ENCODE peak calls at places on chromosomes 11 and 22, in five cellular contexts. One of them, this sample, is unnamed.
A peak's percentile ranks its signal among the peaks of the same experiment; 100 is the strongest.

GRCh38 chr22:21613553-21614233 is 16.1 kb downstream of the YDJC start:
- DNase-seq in fibroblast of lung: no peak
- DNase-seq in cardiac muscle cell: no peak
- DNase-seq in activated CD8-positive, alpha-beta T cell treated with anti-CD3 and anti-CD28 coated beads for 36 hours: no peak
- DNase-seq in psoas muscle: no peak
- DNase-seq in this sample: no peak

GRCh38 chr11:15837901-15838489 is 518.4 kb downstream of the SOX6 start:
- DNase-seq in cardiac muscle cell: no peak
- DNase-seq in activated CD8-positive, alpha-beta T cell treated with anti-CD3 and anti-CD28 coated beads for 36 hours: no peak
- DNase-seq in psoas muscle: no peak
- DNase-seq in fibroblast of lung: no peak
- DNase-seq in this sample: no peak

GRCh38 chr22:31247726-31248125 is 35.6 kb downstream of the LIMK2 start:
- DNase-seq in fibroblast of lung: no peak
- DNase-seq in cardiac muscle cell: no peak
- DNase-seq in psoas muscle: no peak
- DNase-seq in activated CD8-positive, alpha-beta T cell treated with anti-CD3 and anti-CD28 coated beads for 36 hours: no peak
- DNase-seq in this sample: peak; percentile 35

GRCh38 chr11:57568330-57568766 is 876 bp upstream of the UBE2L6 start:
- DNase-seq in cardiac muscle cell: no peak
- DNase-seq in psoas muscle: no peak
- DNase-seq in activated CD8-positive, alpha-beta T cell treated with anti-CD3 and anti-CD28 coated beads for 36 hours: peak; percentile 95
- DNase-seq in fibroblast of lung: peak; percentile 51
- DNase-seq in this sample: no peak

GRCh38 chr11:15800121-15800800 is 556.1 kb downstream of the SOX6 start:
- DNase-seq in fibroblast of lung: peak; percentile 96
- DNase-seq in psoas muscle: peak; percentile 54
- DNase-seq in activated CD8-positive, alpha-beta T cell treated with anti-CD3 and anti-CD28 coated beads for 36 hours: peak; percentile 7
- DNase-seq in cardiac muscle cell: no peak
- DNase-seq in this sample: no peak

GRCh38 chr11:124943242-124943641 is 7.4 kb upstream of the HEPACAM start:
- DNase-seq in activated CD8-positive, alpha-beta T cell treated with anti-CD3 and anti-CD28 coated beads for 36 hours: no peak
- DNase-seq in fibroblast of lung: no peak
- DNase-seq in cardiac muscle cell: no peak
- DNase-seq in psoas muscle: no peak
- DNase-seq in this sample: no peak

GRCh38 chr22:32202539-32203180 is 2.2 kb downstream of the RFPL2 start:
- DNase-seq in cardiac muscle cell: peak; percentile 78
- DNase-seq in activated CD8-positive, alpha-beta T cell treated with anti-CD3 and anti-CD28 coated beads for 36 hours: peak; percentile 39
- DNase-seq in fibroblast of lung: peak; percentile 41
- DNase-seq in psoas muscle: no peak
- DNase-seq in this sample: peak; percentile 61

GRCh38 chr11:100730266-100730665 is 43.2 kb downstream of the ARHGAP42 start:
- DNase-seq in fibroblast of lung: peak; percentile 39
- DNase-seq in psoas muscle: no peak
- DNase-seq in activated CD8-positive, alpha-beta T cell treated with anti-CD3 and anti-CD28 coated beads for 36 hours: no peak
- DNase-seq in cardiac muscle cell: no peak
- DNase-seq in this sample: no peak

GRCh38 chr11:59135648-59136461 is 6.8 kb upstream of the FAM111A start:
- DNase-seq in activated CD8-positive, alpha-beta T cell treated with anti-CD3 and anti-CD28 coated beads for 36 hours: peak; percentile 93
- DNase-seq in psoas muscle: peak; percentile 87
- DNase-seq in fibroblast of lung: peak; percentile 63
- DNase-seq in cardiac muscle cell: peak; percentile 80
- DNase-seq in this sample: peak; percentile 94

GRCh38 chr11:2247496-2247895 is 22.9 kb downstream of the ASCL2 start:
- DNase-seq in cardiac muscle cell: no peak
- DNase-seq in fibroblast of lung: no peak
- DNase-seq in activated CD8-positive, alpha-beta T cell treated with anti-CD3 and anti-CD28 coated beads for 36 hours: no peak
- DNase-seq in psoas muscle: no peak
- DNase-seq in this sample: no peak

GRCh38 chr11:12569499-12570040 is 104.7 kb upstream of the TEAD1 start:
- DNase-seq in activated CD8-positive, alpha-beta T cell treated with anti-CD3 and anti-CD28 coated beads for 36 hours: no peak
- DNase-seq in psoas muscle: no peak
- DNase-seq in fibroblast of lung: peak; percentile 91
- DNase-seq in cardiac muscle cell: no peak
- DNase-seq in this sample: no peak

GRCh38 chr22:42064629-42065028 is 6.0 kb downstream of the NAGA start:
- DNase-seq in cardiac muscle cell: no peak
- DNase-seq in fibroblast of lung: no peak
- DNase-seq in activated CD8-positive, alpha-beta T cell treated with anti-CD3 and anti-CD28 coated beads for 36 hours: no peak
- DNase-seq in psoas muscle: no peak
- DNase-seq in this sample: no peak

GRCh38 chr11:44793350-44794090 is 66.8 kb downstream of the TSPAN18 start:
- DNase-seq in cardiac muscle cell: peak; percentile 60
- DNase-seq in psoas muscle: no peak
- DNase-seq in activated CD8-positive, alpha-beta T cell treated with anti-CD3 and anti-CD28 coated beads for 36 hours: no peak
- DNase-seq in fibroblast of lung: peak; percentile 27
- DNase-seq in this sample: peak; percentile 74

GRCh38 chr11:79440451-79441158 is at the start of gene TENM4:
- DNase-seq in cardiac muscle cell: peak; percentile 82
- DNase-seq in fibroblast of lung: peak; percentile 95
- DNase-seq in psoas muscle: peak; percentile 76
- DNase-seq in activated CD8-positive, alpha-beta T cell treated with anti-CD3 and anti-CD28 coated beads for 36 hours: peak; percentile 4
- DNase-seq in this sample: peak; percentile 75
- TF ChIP-seq CTCF in cardiac muscle cell: no peak
- TF ChIP-seq CTCF in fibroblast of lung: peak; percentile 9
- TF ChIP-seq CTCF in psoas muscle: peak; percentile 5
- TF ChIP-seq CTCF in activated CD8-positive, alpha-beta T cell treated with anti-CD3 and anti-CD28 coated beads for 36 hours: no peak
- TF ChIP-seq CTCF in this sample: peak; percentile 42

GRCh38 chr22:38487946-38488345 is 18.2 kb downstream of the DDX17 start:
- DNase-seq in activated CD8-positive, alpha-beta T cell treated with anti-CD3 and anti-CD28 coated beads for 36 hours: no peak
- DNase-seq in psoas muscle: no peak
- DNase-seq in cardiac muscle cell: no peak
- DNase-seq in fibroblast of lung: no peak
- DNase-seq in this sample: no peak
- TF ChIP-seq CTCF in activated CD8-positive, alpha-beta T cell treated with anti-CD3 and anti-CD28 coated beads for 36 hours: no peak
- TF ChIP-seq CTCF in psoas muscle: no peak
- TF ChIP-seq CTCF in cardiac muscle cell: no peak
- TF ChIP-seq CTCF in fibroblast of lung: no peak
- TF ChIP-seq CTCF in this sample: no peak

GRCh38 chr11:70138403-70138802 is 60.3 kb downstream of the ANO1 start:
- DNase-seq in fibroblast of lung: no peak
- DNase-seq in psoas muscle: no peak
- DNase-seq in activated CD8-positive, alpha-beta T cell treated with anti-CD3 and anti-CD28 coated beads for 36 hours: no peak
- DNase-seq in cardiac muscle cell: no peak
- DNase-seq in this sample: no peak
- TF ChIP-seq CTCF in fibroblast of lung: no peak
- TF ChIP-seq CTCF in psoas muscle: no peak
- TF ChIP-seq CTCF in activated CD8-positive, alpha-beta T cell treated with anti-CD3 and anti-CD28 coated beads for 36 hours: no peak
- TF ChIP-seq CTCF in cardiac muscle cell: no peak
- TF ChIP-seq CTCF in this sample: no peak

DNA sequence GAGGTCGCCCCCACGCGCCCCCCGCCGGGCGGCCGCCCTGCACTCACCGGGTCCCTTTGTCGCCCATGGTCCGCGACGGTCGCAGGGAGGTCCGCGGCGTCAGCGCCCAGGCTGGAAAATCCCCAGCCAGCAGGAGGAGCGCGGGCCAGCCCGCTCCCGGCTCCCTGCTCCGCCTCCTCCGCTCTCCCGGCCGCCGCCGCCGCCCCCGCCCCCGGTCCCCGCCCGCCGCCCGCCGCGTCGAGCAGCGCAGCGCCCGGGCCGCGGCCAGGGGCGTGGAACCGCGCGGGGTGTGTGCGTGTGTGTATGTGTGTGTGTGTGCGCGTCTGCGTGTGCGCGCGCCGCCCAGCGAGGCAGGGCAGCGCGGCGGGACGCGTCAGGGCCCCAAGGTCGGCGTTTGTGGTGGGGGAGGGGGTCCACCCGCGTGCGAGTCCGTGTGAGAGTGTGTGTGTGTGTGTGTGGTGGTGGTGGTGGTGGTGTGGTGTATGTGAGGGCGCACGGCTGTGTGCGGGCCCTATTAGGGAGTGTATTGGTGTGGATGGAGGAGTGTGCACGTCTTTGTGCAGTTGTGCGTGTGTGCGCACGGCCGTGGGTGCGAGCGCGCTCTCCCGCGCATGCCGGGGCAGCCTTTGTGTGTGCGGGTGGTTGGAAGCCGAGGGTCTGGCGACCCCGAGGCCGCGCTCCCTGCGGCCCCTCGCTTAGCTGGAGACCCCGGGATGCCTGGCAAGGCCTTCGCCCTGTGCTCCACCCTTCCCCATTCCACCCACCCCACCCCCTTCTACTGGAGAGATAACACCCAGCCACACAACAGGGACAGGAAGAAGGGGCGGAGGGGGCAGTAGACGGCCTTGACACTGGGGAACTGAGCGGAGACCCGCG is at the start of gene ARRB1:
- DNase-seq in psoas muscle: peak; percentile 78
- DNase-seq in cardiac muscle cell: peak; percentile 77
- DNase-seq in fibroblast of lung: peak; percentile 61
- DNase-seq in activated CD8-positive, alpha-beta T cell treated with anti-CD3 and anti-CD28 coated beads for 36 hours: peak; percentile 55
- DNase-seq in this sample: peak; percentile 74
- TF ChIP-seq CTCF in psoas muscle: no peak
- TF ChIP-seq CTCF in cardiac muscle cell: no peak
- TF ChIP-seq CTCF in fibroblast of lung: no peak
- TF ChIP-seq CTCF in activated CD8-positive, alpha-beta T cell treated with anti-CD3 and anti-CD28 coated beads for 36 hours: no peak
- TF ChIP-seq CTCF in this sample: no peak

GRCh38 chr11:46383404-46383758 is 1.9 kb downstream of the MDK start:
- DNase-seq in psoas muscle: no peak
- DNase-seq in activated CD8-positive, alpha-beta T cell treated with anti-CD3 and anti-CD28 coated beads for 36 hours: no peak
- DNase-seq in cardiac muscle cell: no peak
- DNase-seq in fibroblast of lung: no peak
- DNase-seq in this sample: no peak
- TF ChIP-seq CTCF in psoas muscle: no peak
- TF ChIP-seq CTCF in activated CD8-positive, alpha-beta T cell treated with anti-CD3 and anti-CD28 coated beads for 36 hours: no peak
- TF ChIP-seq CTCF in cardiac muscle cell: no peak
- TF ChIP-seq CTCF in fibroblast of lung: no peak
- TF ChIP-seq CTCF in this sample: peak; percentile 41

GRCh38 chr22:23373601-23374000 is 193.3 kb downstream of the BCR start:
- DNase-seq in fibroblast of lung: no peak
- DNase-seq in psoas muscle: no peak
- DNase-seq in cardiac muscle cell: no peak
- DNase-seq in activated CD8-positive, alpha-beta T cell treated with anti-CD3 and anti-CD28 coated beads for 36 hours: no peak
- DNase-seq in this sample: no peak

GRCh38 chr22:23365961-23366360 is 185.7 kb downstream of the BCR start:
- DNase-seq in cardiac muscle cell: no peak
- DNase-seq in activated CD8-positive, alpha-beta T cell treated with anti-CD3 and anti-CD28 coated beads for 36 hours: no peak
- DNase-seq in fibroblast of lung: no peak
- DNase-seq in psoas muscle: no peak
- DNase-seq in this sample: no peak

GRCh38 chr22:23365524-23365923 is 185.2 kb downstream of the BCR start:
- DNase-seq in activated CD8-positive, alpha-beta T cell treated with anti-CD3 and anti-CD28 coated beads for 36 hours: no peak
- DNase-seq in fibroblast of lung: no peak
- DNase-seq in cardiac muscle cell: no peak
- DNase-seq in psoas muscle: no peak
- DNase-seq in this sample: no peak

GRCh38 chr22:23370251-23370650 is 189.9 kb downstream of the BCR start:
- DNase-seq in fibroblast of lung: no peak
- DNase-seq in psoas muscle: no peak
- DNase-seq in cardiac muscle cell: no peak
- DNase-seq in activated CD8-positive, alpha-beta T cell treated with anti-CD3 and anti-CD28 coated beads for 36 hours: no peak
- DNase-seq in this sample: no peak

DNA sequence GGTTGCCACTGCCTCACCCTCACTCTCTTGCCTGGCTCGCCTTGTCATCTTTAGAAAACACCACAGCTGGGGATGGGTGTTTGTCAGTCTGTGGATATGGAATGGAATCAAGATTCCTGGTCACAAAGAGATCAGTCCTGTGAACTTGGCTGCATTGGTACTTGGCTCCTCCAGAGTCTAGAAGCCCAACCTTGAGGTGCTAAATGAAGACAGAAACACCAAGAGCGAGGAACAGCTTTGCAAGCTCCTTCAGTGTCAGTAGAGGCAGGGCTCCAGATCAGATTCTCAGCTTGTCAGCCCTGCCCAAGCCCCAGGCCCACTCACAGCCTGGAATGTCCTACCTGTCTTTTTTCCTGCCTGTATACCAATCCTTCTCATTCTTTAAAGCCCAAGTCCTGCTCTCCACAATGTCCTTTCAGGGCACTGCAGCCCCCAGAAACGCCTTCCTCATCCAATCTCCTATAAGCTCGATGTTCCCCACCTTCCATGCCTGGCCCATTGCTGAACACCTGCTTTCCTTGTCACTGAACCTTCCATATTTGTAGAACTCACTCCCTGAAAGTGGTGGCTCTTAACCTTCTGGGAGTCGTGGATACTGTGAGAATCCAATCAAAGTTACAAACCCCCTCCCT is 188.9 kb downstream of the BCR start:
- DNase-seq in activated CD8-positive, alpha-beta T cell treated with anti-CD3 and anti-CD28 coated beads for 36 hours: no peak
- DNase-seq in cardiac muscle cell: no peak
- DNase-seq in psoas muscle: no peak
- DNase-seq in fibroblast of lung: no peak
- DNase-seq in this sample: no peak
- TF ChIP-seq CTCF in activated CD8-positive, alpha-beta T cell treated with anti-CD3 and anti-CD28 coated beads for 36 hours: no peak
- TF ChIP-seq CTCF in cardiac muscle cell: no peak
- TF ChIP-seq CTCF in psoas muscle: no peak
- TF ChIP-seq CTCF in fibroblast of lung: no peak
- TF ChIP-seq CTCF in this sample: no peak

DNA sequence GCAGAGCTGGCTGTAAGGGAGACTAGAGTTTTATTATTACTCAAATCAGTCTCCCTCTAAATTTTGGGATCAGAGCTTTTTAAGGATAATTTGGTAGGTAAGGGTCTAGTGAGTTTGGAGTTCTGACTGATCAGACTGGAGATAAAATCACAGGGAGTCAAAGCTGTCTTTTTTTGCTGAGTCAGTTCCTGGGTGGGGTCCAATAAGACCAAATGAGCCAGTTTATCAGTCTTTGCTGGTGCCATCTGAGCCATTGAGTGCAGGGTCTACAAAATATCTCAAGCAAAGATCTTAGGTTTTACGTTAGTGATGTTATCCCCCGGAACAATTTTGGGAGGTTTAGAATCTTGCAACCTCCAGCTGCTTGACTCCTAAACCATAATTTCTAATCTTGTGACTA is 935.1 kb upstream of the RAG2 start:
- DNase-seq in cardiac muscle cell: no peak
- DNase-seq in activated CD8-positive, alpha-beta T cell treated with anti-CD3 and anti-CD28 coated beads for 36 hours: no peak
- DNase-seq in fibroblast of lung: no peak
- DNase-seq in psoas muscle: no peak
- DNase-seq in this sample: no peak
- TF ChIP-seq CTCF in cardiac muscle cell: no peak
- TF ChIP-seq CTCF in activated CD8-positive, alpha-beta T cell treated with anti-CD3 and anti-CD28 coated beads for 36 hours: no peak
- TF ChIP-seq CTCF in fibroblast of lung: no peak
- TF ChIP-seq CTCF in psoas muscle: no peak
- TF ChIP-seq CTCF in this sample: no peak

GRCh38 chr11:112511271-112511670 is 250.6 kb upstream of the PLET1 start:
- DNase-seq in fibroblast of lung: no peak
- DNase-seq in activated CD8-positive, alpha-beta T cell treated with anti-CD3 and anti-CD28 coated beads for 36 hours: no peak
- DNase-seq in cardiac muscle cell: no peak
- DNase-seq in psoas muscle: no peak
- DNase-seq in this sample: no peak
- TF ChIP-seq CTCF in fibroblast of lung: no peak
- TF ChIP-seq CTCF in activated CD8-positive, alpha-beta T cell treated with anti-CD3 and anti-CD28 coated beads for 36 hours: no peak
- TF ChIP-seq CTCF in cardiac muscle cell: no peak
- TF ChIP-seq CTCF in psoas muscle: no peak
- TF ChIP-seq CTCF in this sample: no peak

GRCh38 chr22:19876314-19876940 is 21.8 kb upstream of the GNB1L start:
- DNase-seq in psoas muscle: peak; percentile 49
- DNase-seq in cardiac muscle cell: no peak
- DNase-seq in activated CD8-positive, alpha-beta T cell treated with anti-CD3 and anti-CD28 coated beads for 36 hours: peak; percentile 0
- DNase-seq in fibroblast of lung: no peak
- DNase-seq in this sample: peak; percentile 11
- TF ChIP-seq CTCF in psoas muscle: no peak
- TF ChIP-seq CTCF in cardiac muscle cell: no peak
- TF ChIP-seq CTCF in activated CD8-positive, alpha-beta T cell treated with anti-CD3 and anti-CD28 coated beads for 36 hours: no peak
- TF ChIP-seq CTCF in fibroblast of lung: no peak
- TF ChIP-seq CTCF in this sample: no peak

This sample was measured in glutamatergic neuron.